ENCODE peak calls at places on chromosomes 5 and 9, in ten cellular contexts. Z is breast epithelium, X is astrocyte of the spinal cord, R is GM13977, Y is Caco-2, H is HCT116, V is GM10248, F is SK-N-SH, L is cardiac muscle cell, P is colonic mucosa. K is an unnamed sample.

GRCh38 chr9:19397845-19398244 is 11.0 kb upstream of the ACER2 start:
- DNase-seq in Z (no peak), X (no peak), R (no peak), Y (no peak), H (no peak), V (no peak), F (no peak), L (no peak), P (peak), K (no peak)

GRCh38 chr9:112495614-112496013 is 9.0 kb downstream of the KIAA1958 start:
- DNase-seq in Z (no peak), X (no peak), R (no peak), Y (no peak), H (no peak), V (no peak), F (no peak), L (no peak), P (no peak), K (no peak)

GRCh38 chr9:130240410-130241197 is 25.0 kb upstream of the HMCN2 start:
- DNase-seq in Z (peak), X (peak), R (peak), Y (peak), H (peak), V (peak), F (peak), L (peak), P (peak), K (peak)

GRCh38 chr5:117803533-117803932 is 1184.8 kb downstream of the DTWD2 start:
- DNase-seq in Z (no peak), X (peak), R (no peak), Y (no peak), H (no peak), V (no peak), F (no peak), L (no peak), P (no peak), K (no peak)

GRCh38 chr5:26339576-26339975 is 698.8 kb downstream of the CDH9 start:
- DNase-seq in Z (no peak), X (no peak), R (no peak), Y (no peak), H (no peak), V (no peak), F (no peak), L (no peak), P (no peak), K (no peak)

GRCh38 chr5:88503065-88503394 is 234.4 kb upstream of the TMEM161B start:
- DNase-seq in Z (no peak), X (peak), R (no peak), Y (no peak), H (no peak), V (no peak), F (no peak), L (no peak), P (no peak), K (no peak)

GRCh38 chr5:8538813-8539212 is 669.9 kb downstream of the MTRR start:
- DNase-seq in Z (no peak), X (no peak), R (no peak), Y (no peak), H (no peak), V (no peak), F (no peak), L (no peak), P (no peak), K (no peak)

GRCh38 chr5:58672521-58672920 is 89.6 kb downstream of the RAB3C start:
- DNase-seq in Z (no peak), X (no peak), R (no peak), Y (no peak), H (no peak), V (no peak), F (no peak), L (no peak), P (no peak), K (no peak)

GRCh38 chr5:141807732-141808131 is 70.5 kb downstream of the PCDH1 start:
- DNase-seq in Z (no peak), X (no peak), R (no peak), Y (no peak), H (no peak), V (no peak), F (no peak), L (no peak), P (no peak), K (no peak)

GRCh38 chr5:134975078-134975715 is 7.5 kb downstream of the CATSPER3 start:
- DNase-seq in Z (no peak), X (no peak), R (no peak), Y (no peak), H (no peak), V (no peak), F (no peak), L (no peak), P (no peak), K (no peak)

GRCh38 chr5:171537923-171538537 is 118.6 kb downstream of the FGF18 start:
- DNase-seq in Z (no peak), X (no peak), R (no peak), Y (no peak), H (no peak), V (no peak), F (no peak), L (no peak), P (no peak), K (no peak)

GRCh38 chr5:97735209-97735608 is 552.2 kb upstream of the RIOK2 start:
- DNase-seq in Z (no peak), X (peak), R (no peak), Y (no peak), H (no peak), V (no peak), F (no peak), L (no peak), P (no peak), K (no peak)

GRCh38 chr5:180052211-180052818 is 19.2 kb downstream of the RNF130 start:
- DNase-seq in Z (no peak), X (no peak), R (no peak), Y (no peak), H (no peak), V (no peak), F (no peak), L (no peak), P (no peak), K (no peak)

GRCh38 chr9:138065287-138065686 is 187.7 kb downstream of the CACNA1B start:
- DNase-seq in Z (peak), X (no peak), R (no peak), Y (no peak), H (no peak), V (no peak), F (no peak), L (no peak), P (no peak), K (no peak)
- TF ChIP-seq CTCF in Z (no peak), X (no peak), R (no peak), Y (no peak), H (no peak), V (no peak), F (no peak), L (no peak), P (no peak), K (no peak)

DNA sequence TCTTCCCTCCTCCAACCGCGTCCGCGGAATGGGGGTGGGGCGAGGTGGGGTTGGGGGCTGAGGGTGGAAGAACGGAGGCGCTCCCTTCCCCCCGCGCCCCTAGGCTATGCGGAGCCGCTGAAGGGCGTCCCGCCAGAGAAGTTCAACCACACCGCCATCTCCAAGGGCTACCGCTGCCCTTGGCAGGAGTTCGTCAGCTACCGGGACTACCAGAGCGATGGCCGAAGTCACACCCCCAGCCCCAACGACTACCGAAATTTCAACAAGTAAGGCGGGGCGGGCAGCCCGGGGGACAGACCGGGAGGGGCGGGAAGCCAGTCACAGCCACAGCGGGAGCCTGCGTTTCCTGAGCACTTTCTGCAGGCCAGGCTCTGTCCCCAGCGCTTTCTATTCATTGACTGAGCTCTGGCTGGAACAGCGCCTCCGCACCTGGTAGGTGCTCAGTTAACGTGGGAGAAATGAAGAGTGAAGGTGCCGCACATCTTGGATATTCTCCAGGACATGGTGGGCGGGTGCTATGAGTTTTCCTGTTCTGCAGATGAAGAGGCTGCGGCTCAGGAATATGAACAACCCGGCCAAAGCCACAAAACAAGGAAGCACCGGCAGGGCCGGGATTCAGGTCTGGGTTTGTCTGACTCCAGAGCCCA is 11.3 kb downstream of the MYOZ3 start:
- DNase-seq in Z (peak), X (peak), R (peak), Y (no peak), H (no peak), V (no peak), F (peak), L (peak), P (peak), K (no peak)
- TF ChIP-seq CTCF in Z (no peak), X (no peak), R (no peak), Y (no peak), H (no peak), V (no peak), F (no peak), L (no peak), P (no peak), K (no peak)

DNA sequence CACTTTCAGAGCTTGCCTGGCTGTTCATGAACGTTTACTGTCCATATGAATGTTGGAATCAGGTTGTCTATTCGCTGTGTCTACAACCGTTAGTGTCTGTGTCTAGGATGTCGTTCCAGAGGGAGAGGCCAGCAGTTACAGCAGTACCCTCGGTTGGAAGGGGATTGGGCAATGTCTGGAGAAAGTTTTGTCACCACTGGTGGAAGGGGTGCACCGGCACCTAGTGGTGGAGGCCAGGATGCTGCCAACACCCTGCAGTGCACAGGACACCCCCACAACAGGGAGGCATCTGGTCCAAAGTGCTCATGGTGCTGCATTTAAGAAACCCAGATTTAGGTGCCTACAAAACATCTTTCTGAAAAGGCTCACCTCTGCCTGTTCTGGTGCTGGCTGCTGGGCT is 220.7 kb downstream of the FANCC start:
- DNase-seq in Z (no peak), X (no peak), R (no peak), Y (no peak), H (no peak), V (no peak), F (no peak), L (no peak), P (no peak), K (no peak)
- TF ChIP-seq CTCF in Z (no peak), X (no peak), R (peak), Y (no peak), H (no peak), V (no peak), F (peak), L (no peak), P (no peak), K (no peak)

DNA sequence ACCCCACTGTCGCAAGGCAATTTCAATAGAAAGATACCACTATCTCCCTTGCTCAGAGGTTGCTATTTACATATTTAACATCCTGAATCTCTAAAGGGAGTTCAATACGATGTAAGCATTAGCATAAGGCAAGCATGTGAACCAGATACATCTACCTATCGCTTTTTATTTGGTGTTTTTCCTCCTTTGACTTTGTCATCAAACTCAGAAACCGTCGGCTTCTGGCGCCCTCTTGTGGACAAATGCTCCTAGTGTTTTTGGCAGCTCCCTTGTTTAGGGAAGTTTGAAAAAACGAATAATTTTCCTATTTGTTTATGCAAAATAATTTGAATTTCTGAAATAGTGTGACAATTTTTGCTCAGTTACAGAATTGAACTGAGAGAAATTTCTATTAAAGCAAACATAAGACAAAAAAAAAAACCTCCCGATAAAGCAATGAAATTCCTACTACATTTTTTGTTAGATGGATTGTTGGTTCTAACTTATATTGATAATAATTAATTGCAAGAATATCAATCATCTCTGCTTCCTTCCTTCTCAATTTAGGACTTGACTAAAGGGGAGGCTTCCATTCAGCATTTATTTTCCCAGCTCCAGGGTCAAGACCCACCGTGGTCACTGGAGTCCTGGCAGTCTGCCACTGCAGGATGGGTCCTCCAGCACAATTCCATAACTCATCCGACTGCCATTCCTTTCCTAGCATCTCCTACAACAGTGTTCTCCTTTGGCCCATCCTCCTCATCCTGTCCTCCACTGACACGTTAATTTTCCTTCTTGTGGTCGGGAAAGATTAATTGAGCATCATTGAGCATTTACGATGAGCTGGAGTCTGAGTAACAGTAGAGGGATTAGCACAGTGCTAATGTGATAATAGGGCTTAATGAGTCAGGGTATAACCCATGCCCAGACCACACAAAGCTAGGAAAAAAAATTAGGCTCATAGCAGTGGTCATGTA is 131.8 kb upstream of the CHD1 start:
- DNase-seq in Z (peak), X (peak), R (peak), Y (peak), H (peak), V (peak), F (peak), L (peak), P (peak), K (peak)
- TF ChIP-seq CTCF in Z (peak), X (peak), R (peak), Y (peak), H (peak), V (peak), F (peak), L (peak), P (peak), K (peak)

DNA sequence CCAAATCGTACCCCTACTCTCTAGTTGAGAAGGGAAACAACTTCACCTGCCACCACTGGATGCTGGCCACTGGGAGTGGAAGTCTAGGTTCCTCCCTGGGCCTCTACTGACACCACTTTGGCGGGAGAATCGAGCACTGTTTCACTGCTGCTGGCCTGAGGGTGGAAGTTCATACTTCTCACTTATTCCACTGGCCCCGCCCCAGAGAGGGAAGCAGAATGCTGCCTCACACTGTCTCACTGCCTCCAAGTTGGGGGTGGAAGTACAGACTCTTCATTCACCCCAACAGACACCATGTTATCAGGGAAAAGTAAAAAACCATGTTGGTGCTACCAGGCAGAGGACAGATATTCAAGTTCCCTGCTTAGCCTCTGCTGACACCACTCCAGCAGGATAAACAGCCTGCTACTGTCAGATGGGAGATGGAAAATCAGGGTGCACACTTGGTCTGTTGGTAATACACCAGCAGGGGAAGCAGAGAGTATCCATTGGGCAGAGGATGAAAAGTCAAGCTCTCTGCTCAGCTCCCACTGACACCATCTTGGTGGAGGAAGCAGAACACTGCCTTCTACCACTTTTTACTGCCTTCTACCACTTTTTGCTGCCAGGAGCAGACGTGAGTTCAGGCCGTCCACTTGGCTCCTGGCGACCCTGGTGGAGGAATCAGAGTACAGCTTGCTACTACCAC is 159.4 kb downstream of the SIL1 start:
- DNase-seq in Z (no peak), X (no peak), R (no peak), Y (no peak), H (no peak), V (no peak), F (no peak), L (no peak), P (no peak), K (no peak)
- TF ChIP-seq CTCF in Z (no peak), X (peak), R (no peak), Y (peak), H (peak), V (no peak), F (no peak), L (no peak), P (no peak), K (no peak)

DNA sequence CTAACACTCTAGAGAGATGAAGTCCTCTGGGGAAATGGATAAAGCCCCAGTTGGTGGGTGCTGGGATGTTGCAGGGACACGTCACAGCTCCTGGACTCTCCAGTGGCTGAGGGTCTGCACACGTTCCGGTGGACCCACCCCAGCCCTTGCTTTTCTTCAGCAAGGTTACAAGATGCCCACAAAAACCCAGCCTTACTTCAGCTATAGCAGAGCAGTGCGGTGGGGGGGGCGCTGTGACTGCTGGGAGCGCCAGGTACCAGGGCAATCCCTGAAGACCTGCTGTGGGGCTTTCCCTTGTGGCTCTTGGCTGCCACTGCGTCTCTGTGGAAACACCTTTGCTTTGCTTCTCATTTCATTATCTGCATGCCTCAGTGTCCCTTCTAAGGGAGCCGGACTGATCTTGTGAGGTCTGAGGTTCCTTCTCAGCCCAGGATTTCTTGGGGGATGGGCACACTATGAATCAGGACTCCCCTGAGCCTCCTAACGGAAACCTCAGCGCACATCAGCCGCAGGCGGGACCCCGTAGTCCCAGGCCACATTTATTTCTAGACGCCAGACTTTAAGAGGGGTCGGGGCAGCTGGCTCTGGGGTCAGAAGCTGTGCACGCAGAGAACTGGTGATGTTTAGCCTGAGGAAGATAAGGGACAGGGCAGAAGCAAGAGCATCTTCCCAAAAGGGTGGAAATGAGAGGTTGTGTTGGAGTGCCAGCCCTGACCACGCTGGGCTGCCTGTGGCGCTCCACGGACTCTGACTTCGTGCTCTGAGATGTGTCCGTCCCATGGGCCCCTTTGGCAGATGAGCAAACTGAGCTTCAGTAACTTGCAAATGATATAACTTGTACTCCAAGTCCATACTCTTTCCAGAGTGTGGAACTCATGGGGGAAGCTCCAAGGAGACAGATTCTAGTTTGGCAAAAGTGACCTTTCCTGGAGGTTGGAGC is 106.8 kb downstream of the WNK2 start:
- DNase-seq in Z (no peak), X (no peak), R (peak), Y (no peak), H (no peak), V (peak), F (no peak), L (no peak), P (no peak), K (no peak)
- TF ChIP-seq CTCF in Z (no peak), X (no peak), R (no peak), Y (no peak), H (no peak), V (no peak), F (no peak), L (no peak), P (no peak), K (no peak)

DNA sequence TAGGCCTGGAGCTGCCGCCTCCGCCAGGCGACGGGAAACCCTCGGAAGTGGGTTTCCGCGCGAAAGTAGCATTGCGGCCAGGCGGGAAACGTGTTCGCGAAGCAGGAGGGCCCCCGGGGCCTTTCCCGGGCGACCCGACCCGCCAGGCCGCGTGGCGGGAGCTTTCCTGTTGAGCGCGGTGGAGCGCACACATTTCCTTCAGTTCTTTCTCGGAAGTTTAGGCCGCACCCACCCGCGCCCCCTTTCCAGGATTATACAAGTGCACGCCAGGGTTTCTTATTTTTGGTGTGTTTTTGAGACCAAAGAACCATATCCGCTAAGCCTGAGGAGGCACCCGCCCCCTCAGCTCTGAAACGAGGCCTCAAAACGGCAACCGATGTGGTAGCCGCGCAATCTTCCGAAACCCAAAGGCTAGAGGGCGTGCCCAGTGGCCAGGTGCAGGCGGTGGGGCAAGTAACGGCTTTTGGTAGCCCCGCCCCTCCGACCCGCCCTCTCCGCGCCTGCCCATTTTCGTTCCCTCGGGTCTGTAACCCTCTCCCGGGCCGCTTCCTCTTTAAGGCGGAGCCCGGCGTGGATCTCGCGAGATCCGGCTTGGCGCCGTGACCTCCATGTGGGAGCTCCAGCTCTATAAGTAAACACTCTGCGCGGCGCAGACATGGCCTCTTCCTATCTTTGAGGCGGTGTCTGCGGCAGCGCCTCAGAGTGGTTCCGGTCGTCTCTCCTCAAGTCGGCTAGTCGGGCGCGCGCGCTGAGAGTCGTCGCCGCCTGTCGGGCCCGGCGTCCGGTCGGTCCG is at the start of gene UHRF2:
- DNase-seq in Z (peak), X (peak), R (peak), Y (peak), H (peak), V (peak), F (peak), L (peak), P (peak), K (peak)
- TF ChIP-seq CTCF in Z (no peak), X (no peak), R (no peak), Y (no peak), H (no peak), V (no peak), F (peak), L (no peak), P (no peak), K (no peak)